ENCODE peak calls at places on chromosomes 11 and 22, in eight cellular contexts. E is naive thymus-derived CD4-positive, alpha-beta T cell; G is stimulated activated naive CD8-positive, alpha-beta T cell treated with anti-CD3 and anti-CD28 coated beads, Interleukin-15, amount 100 ng/mL, for 72 hours; A is activated T-helper 9 cell treated with anti-CD3 and anti-CD28 coated beads, Interleukin-2, amount 50 U/mL, for 16 hours; P is activated CD8-positive, alpha-beta memory T cell treated with anti-CD3 and anti-CD28 coated beads, Interleukin-2, amount 50 U/mL, for 48 hours; N is activated gamma-delta T cell treated with anti-CD3 and anti-CD28 coated beads, Interleukin-2, amount 50 U/mL, for 16 hours; R is stimulated activated CD4-positive, alpha-beta T cell treated with anti-CD3 and anti-CD28 coated beads, Interleukin-2, amount 100 ng/mL, for 48 hours; W is AML-193. H is an unnamed sample.

GRCh38 chr22:27885977-27886842 is 32.8 kb downstream of the PITPNB start:
- DNase-seq in E (peak), G (peak), A (peak), P (no peak), N (peak), R (peak), W (peak), H (peak)

GRCh38 chr22:22009661-22010060 is 27.1 kb upstream of the TOP3B start:
- DNase-seq in E (no peak), G (no peak), A (no peak), P (no peak), N (no peak), R (no peak), W (no peak), H (no peak)

GRCh38 chr11:10488121-10488580 is 33.1 kb downstream of the AMPD3 start:
- DNase-seq in E (no peak), G (no peak), A (no peak), P (peak), N (no peak), R (no peak), W (no peak), H (no peak)

GRCh38 chr22:40453676-40454075 is 83.3 kb downstream of the SGSM3 start:
- DNase-seq in E (no peak), G (no peak), A (no peak), P (no peak), N (no peak), R (no peak), W (no peak), H (no peak)

GRCh38 chr11:27926981-27927481 is 180.9 kb downstream of the KIF18A start:
- DNase-seq in E (no peak), G (no peak), A (no peak), P (no peak), N (no peak), R (no peak), W (peak), H (peak)

GRCh38 chr11:112718483-112718882 is 242.7 kb upstream of the NCAM1 start:
- DNase-seq in E (no peak), G (no peak), A (no peak), P (no peak), N (no peak), R (no peak), W (no peak), H (no peak)

GRCh38 chr11:103582351-103582909 is 454.0 kb upstream of the DDI1 start:
- DNase-seq in E (no peak), G (no peak), A (no peak), P (no peak), N (no peak), R (no peak), W (no peak), H (no peak)

GRCh38 chr22:35917651-35918050 is 111.0 kb downstream of the RBFOX2 start:
- DNase-seq in E (no peak), G (no peak), A (no peak), P (no peak), N (no peak), R (no peak), W (no peak), H (no peak)

GRCh38 chr22:41576877-41577276 is 12.8 kb downstream of the PMM1 start:
- DNase-seq in E (no peak), G (peak), A (no peak), P (peak), N (no peak), R (peak), W (peak), H (peak)